ENCODE peak calls at places on chromosomes 2 and 18, in eight cellular contexts. B is hepatocyte, E is thoracic aorta, P is sigmoid colon, F is GM12878, W is pancreas, T is tibial artery, V is ovary. M is an unnamed sample.

GRCh38 chr2:65818873-65819451 is 386.6 kb upstream of the SPRED2 start:
- DNase-seq in E (no peak), B (peak; percentile 15), P (no peak), W (no peak), T (no peak), V (no peak), F (no peak), M (no peak)

GRCh38 chr2:237581751-237582746 is 8.5 kb downstream of the RAB17 start:
- DNase-seq in T (peak; percentile 87), E (peak; percentile 59), P (peak; percentile 94), B (peak; percentile 64), V (peak; percentile 86), F (peak; percentile 35), W (peak; percentile 47), M (peak; percentile 65)

GRCh38 chr2:222907790-222908431 is 47.1 kb downstream of the ACSL3 start:
- DNase-seq in T (no peak), W (no peak), F (no peak), B (no peak), P (no peak), V (no peak), E (no peak), M (no peak)

GRCh38 chr2:189660803-189661147 is 484 bp upstream of the ASNSD1 start:
- DNase-seq in V (no peak), T (no peak), P (no peak), E (no peak), F (no peak), W (no peak), B (no peak), M (no peak)

GRCh38 chr2:189608799-189609422 is 28.3 kb upstream of the SLC40A1 start:
- DNase-seq in F (no peak), W (no peak), P (no peak), V (no peak), T (no peak), E (no peak), B (no peak), M (no peak)

GRCh38 chr2:55961318-55961911 is 37.8 kb upstream of the EFEMP1 start:
- DNase-seq in B (peak; percentile 57), F (no peak), E (no peak), W (no peak), P (no peak), V (no peak), T (no peak), M (peak; percentile 51)

GRCh38 chr2:109173311-109174171 is 44.5 kb downstream of the SH3RF3 start:
- DNase-seq in T (peak; percentile 96), B (peak; percentile 48), F (no peak), W (no peak), E (peak; percentile 70), P (peak; percentile 91), V (peak; percentile 92), M (peak; percentile 75)

GRCh38 chr2:241197947-241198346 is 9.5 kb downstream of the ANO7 start:
- DNase-seq in P (no peak), V (no peak), E (no peak), F (no peak), W (no peak), B (no peak), T (no peak), M (no peak)

GRCh38 chr2:27370816-27371620 is 602 bp downstream of the SNX17 start:
- DNase-seq in B (peak; percentile 58), V (no peak), E (no peak), T (no peak), W (peak; percentile 23), F (peak; percentile 32), P (peak; percentile 77), M (no peak)

DNA sequence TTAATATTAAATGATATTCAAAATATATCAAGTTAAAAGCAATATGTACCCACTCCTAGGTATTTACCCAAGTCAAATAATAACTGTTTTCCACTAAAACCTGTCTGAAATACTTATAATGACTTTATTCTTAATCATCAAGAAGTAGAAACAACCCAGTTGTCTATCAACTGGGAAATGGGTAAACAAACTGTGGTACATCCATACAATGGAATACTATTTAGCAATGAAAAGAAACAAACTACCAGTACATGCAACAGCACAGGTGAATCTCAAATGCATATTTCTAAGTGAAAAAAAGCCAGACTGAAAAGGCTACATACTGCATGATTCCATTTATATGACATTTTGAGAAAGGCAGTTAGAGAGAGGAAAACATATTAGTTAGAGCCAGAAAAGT is 559.9 kb downstream of the MBD2 start:
- DNase-seq in F (no peak), E (no peak), T (no peak), B (no peak), P (no peak), V (no peak), W (no peak), M (no peak)
- H3K9me3 ChIP-seq in F (no peaks in the 10 kb centered on the region), E (peaks cover 7% of the 10 kb centered on the region), T (peaks cover 8% of the 10 kb centered on the region), B (no peaks in the 10 kb centered on the region), P (peaks cover 6% of the 10 kb centered on the region), V (no peaks in the 10 kb centered on the region), W (no peaks in the 10 kb centered on the region), M (peaks cover 10% of the 10 kb centered on the region)

GRCh38 chr2:118644190-118644589 is 203.3 kb downstream of the EN1 start:
- DNase-seq in W (no peak), B (no peak), P (no peak), T (no peak), F (no peak), V (no peak), E (no peak), M (peak; percentile 42)
- H3K4me3 ChIP-seq in W (no peak overlapping the region), B (no peak overlapping the region), P (no peak overlapping the region), T (no peak overlapping the region), F (no peak overlapping the region), V (no peak overlapping the region), E (no peak overlapping the region), M (no peak overlapping the region)

GRCh38 chr2:11155326-11156059 is at the start of gene SLC66A3:
- DNase-seq in V (no peak), E (peak; percentile 25), T (no peak), B (no peak), P (no peak), F (no peak), W (no peak), M (peak; percentile 97)
- TF ChIP-seq CTCF in V (no peak), E (peak; percentile 20), T (no peak), B (peak; percentile 4), P (no peak), F (peak; percentile 7), W (no peak), M (no peak)

GRCh38 chr2:34474646-34475045 is 875.5 kb upstream of the FAM98A start:
- DNase-seq in T (no peak), V (no peak), E (no peak), P (no peak), W (no peak), F (no peak), B (no peak), M (no peak)
- H3K9me3 ChIP-seq in T (no peaks in the 10 kb centered on the region), V (no peaks in the 10 kb centered on the region), E (no peaks in the 10 kb centered on the region), P (no peaks in the 10 kb centered on the region), W (no peaks in the 10 kb centered on the region), F (no peaks in the 10 kb centered on the region), B (no peaks in the 10 kb centered on the region), M (no peaks in the 10 kb centered on the region)

GRCh38 chr2:149467461-149467860 is 120.1 kb downstream of the MMADHC start:
- DNase-seq in T (no peak), E (no peak), B (no peak), P (no peak), V (no peak), W (no peak), F (no peak), M (no peak)

GRCh38 chr2:149464396-149464795 is 123.2 kb downstream of the MMADHC start:
- DNase-seq in V (no peak), E (no peak), P (no peak), W (no peak), B (no peak), F (no peak), T (no peak), M (no peak)

GRCh38 chr2:149466635-149467034 is 120.9 kb downstream of the MMADHC start:
- DNase-seq in V (no peak), W (no peak), E (no peak), P (no peak), B (peak; percentile 9), F (no peak), T (no peak), M (no peak)

GRCh38 chr2:149463328-149464002 is 124.1 kb downstream of the MMADHC start:
- DNase-seq in V (no peak), P (no peak), T (no peak), W (no peak), B (no peak), F (peak; percentile 13), E (no peak), M (no peak)

DNA sequence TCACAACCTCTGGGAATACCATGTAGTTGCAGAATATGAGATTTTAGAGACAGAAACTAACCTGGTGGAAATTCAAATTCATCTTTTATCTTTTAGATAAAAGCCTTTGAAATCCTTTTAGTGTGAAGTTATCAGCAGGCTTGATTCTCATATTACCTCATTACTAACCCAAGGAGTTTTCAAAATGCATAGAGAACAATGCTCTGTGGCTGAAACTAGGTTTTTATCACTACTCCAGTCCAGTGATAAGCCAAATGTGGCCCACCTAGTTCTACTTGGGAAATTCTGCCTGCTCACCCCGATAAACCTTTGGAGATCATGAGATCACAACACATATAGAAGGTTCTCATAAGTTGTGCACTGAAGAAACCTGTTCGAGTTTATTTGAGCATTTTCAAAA is 121.7 kb downstream of the MMADHC start:
- DNase-seq in T (no peak), F (no peak), E (no peak), B (no peak), W (no peak), V (no peak), P (no peak), M (no peak)
- H3K4me3 ChIP-seq in T (no peak overlapping the region), F (no peak overlapping the region), E (no peak overlapping the region), B (no peak overlapping the region), W (no peak overlapping the region), V (no peak overlapping the region), P (no peak overlapping the region), M (no peak overlapping the region)

GRCh38 chr2:70354264-70354949 is 52.5 kb upstream of the FAM136A start:
- DNase-seq in F (no peak), V (no peak), B (no peak), W (no peak), P (no peak), T (no peak), E (no peak), M (no peak)
- TF ChIP-seq CTCF in F (no peak), V (no peak), B (no peak), W (no peak), P (no peak), T (no peak), E (no peak), M (no peak)

GRCh38 chr2:174169372-174169771 is 79.0 kb downstream of the OLA1 start:
- DNase-seq in T (no peak), W (no peak), E (no peak), P (no peak), V (no peak), F (no peak), B (no peak), M (no peak)
- H3K9me3 ChIP-seq in T (peaks cover 27% of the 10 kb centered on the region), W (no peaks in the 10 kb centered on the region), E (peaks cover 16% of the 10 kb centered on the region), P (peaks cover 7% of the 10 kb centered on the region), V (no peaks in the 10 kb centered on the region), F (peaks cover 25% of the 10 kb centered on the region), B (peaks cover 9% of the 10 kb centered on the region), M (peaks cover 20% of the 10 kb centered on the region)

M was measured in neural progenitor cell.